ENCODE peak calls at places on chromosomes 7 and 10, in ten cellular contexts. U is SW 1271; C is esophagus squamous epithelium; D is CD8-positive, alpha-beta memory T cell; R is neural progenitor cell; W is AG20443; Q is naive B cell; Z is LoVo; K is lung microvascular endothelial cell; L is choroid plexus epithelial cell. E is an unnamed sample.

GRCh38 chr10:125839176-125839575 is 15.8 kb downstream of the BCCIP start:
- DNase-seq in Q (no peak), Z (no peak), R (no peak), K (no peak), D (no peak), L (no peak), W (no peak), C (no peak), U (no peak), E (no peak)

GRCh38 chr10:13865758-13866491 is 279.2 kb downstream of the PRPF18 start:
- DNase-seq in L (peak; percentile 69), W (peak; percentile 67), K (peak; percentile 92), C (no peak), U (peak; percentile 64), Z (no peak), D (no peak), Q (no peak), R (peak; percentile 27), E (no peak)

GRCh38 chr7:29194594-29195417 is at the start of gene CHN2:
- DNase-seq in C (no peak), Q (peak; percentile 11), W (peak; percentile 45), U (no peak), L (no peak), Z (peak; percentile 67), K (peak; percentile 28), R (peak; percentile 84), D (peak; percentile 15), E (peak; percentile 83)

GRCh38 chr10:124296813-124297788 is 121.6 kb downstream of the OAT start:
- DNase-seq in Z (no peak), R (no peak), D (no peak), U (no peak), Q (no peak), W (no peak), L (no peak), C (no peak), K (no peak), E (peak; percentile 41)

GRCh38 chr7:103854611-103855010 is 134.8 kb downstream of the RELN start:
- DNase-seq in Z (no peak), U (no peak), D (no peak), L (no peak), C (no peak), R (no peak), W (no peak), Q (no peak), K (no peak), E (no peak)

GRCh38 chr10:129511758-129512157 is 44.7 kb downstream of the MGMT start:
- DNase-seq in U (no peak), C (no peak), K (no peak), L (no peak), D (no peak), Z (no peak), W (no peak), R (no peak), Q (no peak), E (no peak)

GRCh38 chr7:106126170-106126938 is 14.2 kb upstream of the SYPL1 start:
- DNase-seq in D (peak; percentile 42), Z (peak; percentile 66), R (no peak), C (no peak), L (peak; percentile 78), K (peak; percentile 92), Q (peak; percentile 30), W (no peak), U (no peak), E (no peak)

GRCh38 chr10:30374353-30374752 is 25.3 kb upstream of the MTPAP start:
- DNase-seq in L (no peak), Q (no peak), K (no peak), U (no peak), C (no peak), R (peak; percentile 81), Z (no peak), W (no peak), D (no peak), E (no peak)

GRCh38 chr7:14806886-14807285 is 95.7 kb downstream of the DGKB start:
- DNase-seq in Z (no peak), U (no peak), R (no peak), K (no peak), Q (no peak), W (peak; percentile 24), D (no peak), C (no peak), L (peak; percentile 41), E (no peak)

GRCh38 chr10:24435374-24435773 is 226.4 kb downstream of the KIAA1217 start:
- DNase-seq in U (no peak), C (no peak), Q (no peak), W (peak; percentile 66), K (peak; percentile 20), R (no peak), D (no peak), Z (peak; percentile 14), L (peak; percentile 55), E (no peak)

GRCh38 chr7:111561659-111561908 is 708 bp downstream of the IMMP2L start:
- DNase-seq in R (no peak), D (no peak), Q (peak; percentile 3), W (no peak), K (no peak), C (no peak), Z (no peak), L (no peak), U (no peak), E (no peak)

GRCh38 chr7:135557455-135558336 is at the start of gene NUP205:
- DNase-seq in R (peak; percentile 81), U (peak; percentile 72), D (peak; percentile 91), K (peak; percentile 83), Q (peak; percentile 88), L (peak; percentile 89), W (peak; percentile 91), C (no peak), Z (peak; percentile 88), E (peak; percentile 84)

GRCh38 chr7:5567810-5568209 is 144.2 kb upstream of the TNRC18 start:
- DNase-seq in R (no peak), C (no peak), D (no peak), K (no peak), Q (no peak), Z (no peak), W (no peak), L (no peak), U (no peak), E (no peak)

GRCh38 chr7:4166807-4167206 is 515.3 kb upstream of the FOXK1 start:
- DNase-seq in D (no peak), U (no peak), R (no peak), W (no peak), Z (no peak), C (no peak), Q (no peak), K (no peak), L (no peak), E (no peak)

GRCh38 chr10:114519756-114520288 is 115.5 kb upstream of the AFAP1L2 start:
- DNase-seq in C (no peak), U (no peak), K (no peak), Z (no peak), L (no peak), W (no peak), R (no peak), Q (no peak), D (no peak), E (no peak)

GRCh38 chr10:117784776-117785175 is 242.2 kb downstream of the EMX2 start:
- DNase-seq in U (no peak), Z (no peak), R (no peak), L (no peak), K (no peak), D (no peak), C (no peak), Q (no peak), W (no peak), E (no peak)

GRCh38 chr7:44151679-44152355 is 10.7 kb upstream of the MYL7 start:
- DNase-seq in W (no peak), K (no peak), D (no peak), C (no peak), R (no peak), L (no peak), Q (no peak), U (no peak), Z (no peak), E (no peak)

GRCh38 chr7:37320840-37321468 is 127.7 kb downstream of the ELMO1 start:
- DNase-seq in Z (no peak), Q (no peak), R (no peak), U (no peak), K (peak; percentile 50), L (no peak), C (no peak), D (no peak), W (no peak), E (no peak)

GRCh38 chr10:102368072-102368471 is 27.4 kb upstream of the NFKB2 start:
- DNase-seq in Q (no peak), U (no peak), C (no peak), W (no peak), D (no peak), K (no peak), R (no peak), L (no peak), Z (peak; percentile 14), E (no peak)

GRCh38 chr10:64397125-64397524 is 875.9 kb downstream of the REEP3 start:
- DNase-seq in L (no peak), U (no peak), R (no peak), D (no peak), Q (no peak), C (no peak), W (no peak), Z (no peak), K (no peak), E (no peak)

GRCh38 chr7:79227035-79227434 is 226.4 kb downstream of the MAGI2 start:
- DNase-seq in L (no peak), R (no peak), K (no peak), C (no peak), D (no peak), Q (no peak), W (no peak), Z (no peak), U (no peak), E (no peak)

GRCh38 chr10:114492351-114493037 is 88.2 kb upstream of the AFAP1L2 start:
- DNase-seq in K (peak; percentile 55), Z (no peak), U (no peak), L (peak; percentile 35), Q (no peak), W (no peak), C (no peak), R (no peak), D (peak; percentile 65), E (no peak)

GRCh38 chr7:79713281-79713680 is 259.8 kb upstream of the MAGI2 start:
- DNase-seq in W (no peak), C (no peak), K (no peak), R (no peak), U (no peak), L (no peak), Z (no peak), D (no peak), Q (no peak), E (no peak)

GRCh38 chr7:116689787-116690186 is 17.8 kb downstream of the MET start:
- DNase-seq in C (no peak), Q (no peak), U (no peak), K (no peak), R (no peak), D (no peak), L (no peak), Z (peak; percentile 86), W (no peak), E (peak; percentile 65)

GRCh38 chr10:103333934-103334520 is 16.9 kb downstream of the PCGF6 start:
- DNase-seq in D (no peak), W (peak; percentile 29), Z (peak; percentile 41), K (peak; percentile 27), C (no peak), U (no peak), L (peak; percentile 44), Q (peak; percentile 3), R (peak; percentile 15), E (no peak)

GRCh38 chr10:72250666-72251065 is 23.1 kb upstream of the DDIT4 start:
- DNase-seq in K (peak; percentile 49), W (peak; percentile 86), U (no peak), C (no peak), D (no peak), Z (no peak), Q (no peak), R (no peak), L (peak; percentile 94), E (no peak)

GRCh38 chr10:44864637-44865288 is 46.4 kb upstream of the TMEM72 start:
- DNase-seq in U (no peak), R (peak; percentile 93), D (peak; percentile 79), L (peak; percentile 85), K (peak; percentile 82), Q (peak; percentile 71), Z (peak; percentile 77), W (peak; percentile 94), C (no peak), E (peak; percentile 95)

GRCh38 chr10:14698487-14699170 is 76.1 kb downstream of the FAM107B start:
- DNase-seq in K (no peak), D (no peak), Q (no peak), R (no peak), W (peak; percentile 85), Z (no peak), L (peak; percentile 10), U (no peak), C (no peak), E (no peak)